ENCODE peak calls at places on chromosomes 16 and 17, in seven cellular contexts. One of them, this sample, is unnamed.

GRCh38 chr16:88922114-88922825 is 54.7 kb downstream of the CBFA2T3 start:
- DNase-seq in foreskin fibroblast: peak
- DNase-seq in BJ: no peak
- DNase-seq in Peyer's patch: peak
- DNase-seq in body of pancreas: peak
- DNase-seq in omental fat pad: peak
- DNase-seq in astrocyte of the spinal cord: peak
- DNase-seq in this sample: no peak

GRCh38 chr17:7971651-7972050 is 30.8 kb upstream of the GUCY2D start:
- DNase-seq in foreskin fibroblast: no peak
- DNase-seq in BJ: no peak
- DNase-seq in Peyer's patch: no peak
- DNase-seq in body of pancreas: no peak
- DNase-seq in omental fat pad: no peak
- DNase-seq in astrocyte of the spinal cord: no peak
- DNase-seq in this sample: no peak

GRCh38 chr17:1870592-1870991 is 40.8 kb downstream of the RPA1 start:
- DNase-seq in foreskin fibroblast: no peak
- DNase-seq in BJ: no peak
- DNase-seq in Peyer's patch: no peak
- DNase-seq in body of pancreas: no peak
- DNase-seq in omental fat pad: no peak
- DNase-seq in astrocyte of the spinal cord: no peak
- DNase-seq in this sample: no peak

GRCh38 chr17:21167303-21167702 is 40.5 kb downstream of the DHRS7B start:
- DNase-seq in foreskin fibroblast: peak
- DNase-seq in BJ: no peak
- DNase-seq in Peyer's patch: no peak
- DNase-seq in body of pancreas: no peak
- DNase-seq in omental fat pad: no peak
- DNase-seq in astrocyte of the spinal cord: no peak
- DNase-seq in this sample: no peak

GRCh38 chr17:61757168-61757567 is 106.2 kb downstream of the BRIP1 start:
- DNase-seq in foreskin fibroblast: no peak
- DNase-seq in BJ: no peak
- DNase-seq in Peyer's patch: no peak
- DNase-seq in body of pancreas: no peak
- DNase-seq in omental fat pad: no peak
- DNase-seq in astrocyte of the spinal cord: no peak
- DNase-seq in this sample: no peak

GRCh38 chr16:10949424-10949970 is 5.1 kb downstream of the CLEC16A start:
- DNase-seq in foreskin fibroblast: no peak
- DNase-seq in BJ: no peak
- DNase-seq in Peyer's patch: peak
- DNase-seq in body of pancreas: peak
- DNase-seq in omental fat pad: no peak
- DNase-seq in astrocyte of the spinal cord: peak
- DNase-seq in this sample: no peak

GRCh38 chr17:82664276-82664575 is 16.0 kb upstream of the WDR45B start:
- DNase-seq in foreskin fibroblast: no peak
- DNase-seq in BJ: no peak
- DNase-seq in Peyer's patch: no peak
- DNase-seq in body of pancreas: no peak
- DNase-seq in omental fat pad: no peak
- DNase-seq in astrocyte of the spinal cord: no peak
- DNase-seq in this sample: no peak

GRCh38 chr17:58381124-58381838 is 29.3 kb upstream of the SUPT4H1 start:
- DNase-seq in foreskin fibroblast: no peak
- DNase-seq in BJ: no peak
- DNase-seq in Peyer's patch: no peak
- DNase-seq in body of pancreas: peak
- DNase-seq in omental fat pad: no peak
- DNase-seq in astrocyte of the spinal cord: no peak
- DNase-seq in this sample: no peak

GRCh38 chr16:69595127-69596036 is 29.6 kb downstream of the NFAT5 start:
- DNase-seq in foreskin fibroblast: peak
- DNase-seq in BJ: no peak
- DNase-seq in Peyer's patch: no peak
- DNase-seq in body of pancreas: no peak
- DNase-seq in omental fat pad: no peak
- DNase-seq in astrocyte of the spinal cord: peak
- DNase-seq in this sample: peak

DNA sequence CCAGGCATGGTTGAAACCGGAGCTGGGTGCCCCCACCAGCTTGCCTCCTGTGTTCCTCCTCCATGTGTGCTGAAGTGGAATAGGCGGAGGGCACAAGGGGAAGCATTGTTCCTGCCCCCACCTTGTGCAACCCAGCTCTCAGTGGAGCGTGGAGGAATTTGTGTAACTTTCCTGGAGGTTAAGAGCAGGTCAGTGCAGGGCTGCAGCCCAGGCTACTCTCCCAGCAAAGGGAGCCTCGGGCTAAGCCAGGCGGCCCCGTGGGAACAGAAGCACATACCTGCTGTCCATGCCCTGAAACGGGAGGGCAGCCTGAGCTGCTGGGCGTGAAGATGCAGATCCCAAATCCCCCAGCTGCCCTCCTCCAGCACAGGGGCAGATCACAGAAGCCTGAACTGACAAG is 158.8 kb upstream of the LHX1 start:
- DNase-seq in foreskin fibroblast: no peak
- DNase-seq in BJ: no peak
- DNase-seq in Peyer's patch: no peak
- DNase-seq in body of pancreas: no peak
- DNase-seq in omental fat pad: no peak
- DNase-seq in astrocyte of the spinal cord: no peak
- DNase-seq in this sample: no peak
- TF ChIP-seq CTCF in foreskin fibroblast: no peak
- TF ChIP-seq CTCF in BJ: no peak
- TF ChIP-seq CTCF in Peyer's patch: no peak
- TF ChIP-seq CTCF in body of pancreas: no peak
- TF ChIP-seq CTCF in omental fat pad: no peak
- TF ChIP-seq CTCF in astrocyte of the spinal cord: no peak
- TF ChIP-seq CTCF in this sample: no peak

GRCh38 chr16:84618428-84619102 is 687 bp upstream of the COTL1 start:
- DNase-seq in foreskin fibroblast: peak
- DNase-seq in BJ: peak
- DNase-seq in Peyer's patch: no peak
- DNase-seq in body of pancreas: peak
- DNase-seq in omental fat pad: no peak
- DNase-seq in astrocyte of the spinal cord: peak
- DNase-seq in this sample: peak
- TF ChIP-seq CTCF in foreskin fibroblast: no peak
- TF ChIP-seq CTCF in BJ: peak
- TF ChIP-seq CTCF in Peyer's patch: no peak
- TF ChIP-seq CTCF in body of pancreas: peak
- TF ChIP-seq CTCF in omental fat pad: no peak
- TF ChIP-seq CTCF in astrocyte of the spinal cord: no peak
- TF ChIP-seq CTCF in this sample: peak

DNA sequence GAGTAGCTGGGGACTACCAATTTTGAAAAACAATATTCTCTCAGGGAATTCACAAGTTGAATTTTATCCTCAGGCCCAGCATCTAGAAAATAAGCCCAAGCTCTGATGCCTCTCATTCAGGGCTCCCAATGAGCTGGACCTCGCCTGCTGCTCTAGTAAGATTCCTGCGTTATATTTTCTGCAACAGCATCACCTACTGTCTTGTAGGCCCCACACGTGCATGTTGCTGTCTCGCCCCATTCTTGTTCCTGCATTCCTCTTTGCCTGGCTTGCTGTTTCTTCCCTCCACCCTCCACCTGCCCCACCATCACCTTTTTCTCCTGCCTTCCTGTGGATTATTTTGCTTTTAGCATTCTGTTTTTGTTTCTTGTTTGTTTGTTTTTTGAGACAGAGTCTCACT is 8.3 kb upstream of the ST6GALNAC2 start:
- DNase-seq in foreskin fibroblast: no peak
- DNase-seq in BJ: no peak
- DNase-seq in Peyer's patch: no peak
- DNase-seq in body of pancreas: no peak
- DNase-seq in omental fat pad: no peak
- DNase-seq in astrocyte of the spinal cord: no peak
- DNase-seq in this sample: no peak
- TF ChIP-seq CTCF in foreskin fibroblast: no peak
- TF ChIP-seq CTCF in BJ: no peak
- TF ChIP-seq CTCF in Peyer's patch: no peak
- TF ChIP-seq CTCF in body of pancreas: no peak
- TF ChIP-seq CTCF in omental fat pad: no peak
- TF ChIP-seq CTCF in astrocyte of the spinal cord: no peak
- TF ChIP-seq CTCF in this sample: no peak

GRCh38 chr17:49752508-49752907 is 11.4 kb downstream of the FAM117A start:
- DNase-seq in foreskin fibroblast: no peak
- DNase-seq in BJ: no peak
- DNase-seq in Peyer's patch: no peak
- DNase-seq in body of pancreas: no peak
- DNase-seq in omental fat pad: no peak
- DNase-seq in astrocyte of the spinal cord: no peak
- DNase-seq in this sample: no peak
- TF ChIP-seq CTCF in foreskin fibroblast: no peak
- TF ChIP-seq CTCF in BJ: no peak
- TF ChIP-seq CTCF in Peyer's patch: no peak
- TF ChIP-seq CTCF in body of pancreas: no peak
- TF ChIP-seq CTCF in omental fat pad: no peak
- TF ChIP-seq CTCF in astrocyte of the spinal cord: no peak
- TF ChIP-seq CTCF in this sample: no peak

DNA sequence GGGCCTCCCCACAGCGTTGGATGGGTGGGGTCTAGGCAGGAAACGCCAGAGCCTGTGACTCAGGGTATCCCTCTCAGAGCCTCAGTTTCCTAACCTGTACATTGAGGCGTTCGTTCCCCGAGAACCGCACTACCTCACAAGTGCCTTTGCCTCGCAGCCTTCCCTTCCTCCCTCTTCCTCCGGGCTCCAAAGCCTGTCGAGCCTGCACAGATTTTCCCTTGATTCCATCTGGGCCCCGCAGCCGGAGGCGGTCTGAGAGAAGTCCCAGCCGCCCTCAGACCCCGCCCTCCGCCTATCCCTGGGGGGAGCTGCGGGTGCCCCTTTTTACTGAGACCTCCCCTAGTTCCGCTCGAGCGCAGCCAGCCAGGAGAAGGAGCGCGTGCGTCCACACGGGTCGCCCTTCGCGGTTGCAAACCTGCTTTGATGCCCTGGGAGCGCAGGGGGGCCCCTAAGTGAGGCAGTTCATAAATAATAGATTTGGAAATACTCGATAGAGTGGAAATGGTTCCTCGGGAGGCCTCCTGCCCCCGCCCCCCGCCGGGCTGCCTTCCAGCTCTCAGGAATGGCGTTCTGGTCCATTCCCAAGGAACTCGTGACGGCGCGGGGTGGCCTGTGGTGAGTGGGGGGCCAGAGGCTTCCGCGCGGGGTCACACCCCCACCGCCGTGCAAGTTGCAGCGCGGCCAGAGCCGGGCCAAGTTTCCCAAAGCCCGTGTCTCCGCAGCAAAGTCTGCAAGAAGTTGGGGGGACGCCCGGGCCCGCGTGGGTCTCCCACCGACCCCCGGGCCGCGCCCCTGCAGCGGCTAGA is 672 bp downstream of the C16orf74 start:
- DNase-seq in foreskin fibroblast: peak
- DNase-seq in BJ: no peak
- DNase-seq in Peyer's patch: peak
- DNase-seq in body of pancreas: no peak
- DNase-seq in omental fat pad: no peak
- DNase-seq in astrocyte of the spinal cord: no peak
- DNase-seq in this sample: peak
- TF ChIP-seq CTCF in foreskin fibroblast: no peak
- TF ChIP-seq CTCF in BJ: peak
- TF ChIP-seq CTCF in Peyer's patch: no peak
- TF ChIP-seq CTCF in body of pancreas: no peak
- TF ChIP-seq CTCF in omental fat pad: no peak
- TF ChIP-seq CTCF in astrocyte of the spinal cord: no peak
- TF ChIP-seq CTCF in this sample: peak

GRCh38 chr16:2971134-2971984 is 2.2 kb downstream of the PAQR4 start:
- DNase-seq in foreskin fibroblast: no peak
- DNase-seq in BJ: no peak
- DNase-seq in Peyer's patch: no peak
- DNase-seq in body of pancreas: no peak
- DNase-seq in omental fat pad: no peak
- DNase-seq in astrocyte of the spinal cord: no peak
- DNase-seq in this sample: no peak

GRCh38 chr16:2970563-2970962 is 1.4 kb downstream of the PAQR4 start:
- DNase-seq in foreskin fibroblast: no peak
- DNase-seq in BJ: no peak
- DNase-seq in Peyer's patch: no peak
- DNase-seq in body of pancreas: no peak
- DNase-seq in omental fat pad: no peak
- DNase-seq in astrocyte of the spinal cord: no peak
- DNase-seq in this sample: no peak

GRCh38 chr16:2968368-2968737 is 795 bp upstream of the PAQR4 start:
- DNase-seq in foreskin fibroblast: no peak
- DNase-seq in BJ: no peak
- DNase-seq in Peyer's patch: peak
- DNase-seq in body of pancreas: no peak
- DNase-seq in omental fat pad: no peak
- DNase-seq in astrocyte of the spinal cord: no peak
- DNase-seq in this sample: no peak

GRCh38 chr16:2968738-2969544 is at the start of gene PAQR4:
- DNase-seq in foreskin fibroblast: peak
- DNase-seq in BJ: peak
- DNase-seq in Peyer's patch: peak
- DNase-seq in body of pancreas: peak
- DNase-seq in omental fat pad: peak
- DNase-seq in astrocyte of the spinal cord: peak
- DNase-seq in this sample: peak

DNA sequence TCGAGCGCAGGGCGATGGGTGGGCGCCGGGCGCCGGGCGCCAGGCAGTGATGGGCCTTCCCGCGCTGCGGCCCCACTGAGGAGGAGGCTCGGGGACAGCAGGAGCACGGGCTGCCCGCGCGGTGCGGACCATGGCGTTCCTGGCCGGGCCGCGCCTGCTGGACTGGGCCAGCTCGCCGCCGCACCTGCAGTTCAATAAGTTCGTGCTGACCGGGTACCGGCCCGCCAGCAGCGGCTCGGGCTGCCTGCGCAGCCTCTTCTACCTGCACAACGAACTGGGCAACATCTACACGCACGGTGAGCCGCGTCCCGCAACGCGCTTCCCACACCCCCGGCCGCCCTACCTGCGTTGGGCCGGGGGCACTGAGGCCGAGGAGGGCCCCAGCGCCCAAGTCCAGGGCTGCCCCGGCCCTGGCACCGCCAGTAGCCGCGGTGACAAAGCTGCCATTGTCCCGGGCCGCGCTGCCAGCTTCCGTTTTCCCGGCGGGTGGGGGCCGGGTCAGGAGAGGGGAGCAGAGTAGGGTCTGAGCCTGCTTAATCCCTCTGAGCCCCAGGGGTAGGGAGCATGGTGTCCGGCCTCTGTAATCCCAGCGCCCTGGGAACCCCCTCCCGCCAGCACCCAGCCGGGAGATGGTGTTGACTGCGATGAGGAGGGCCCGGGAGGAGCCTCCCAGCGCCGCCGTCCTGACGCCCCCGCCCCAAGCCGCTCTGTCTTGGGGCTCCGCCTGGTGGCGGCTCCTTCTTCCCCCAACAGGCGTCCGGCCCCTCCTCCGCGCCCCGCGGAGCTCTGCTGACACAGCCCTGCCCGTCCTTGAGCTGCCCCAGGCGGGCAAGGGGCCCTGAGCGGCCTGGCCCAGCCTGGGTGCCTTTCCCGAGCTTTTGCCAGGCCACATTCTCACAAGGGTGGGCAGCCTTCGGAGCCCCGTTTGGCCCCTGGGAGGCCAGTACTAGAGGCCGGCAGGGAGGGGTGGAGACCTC is 685 bp downstream of the PAQR4 start:
- DNase-seq in foreskin fibroblast: peak
- DNase-seq in BJ: no peak
- DNase-seq in Peyer's patch: peak
- DNase-seq in body of pancreas: peak
- DNase-seq in omental fat pad: no peak
- DNase-seq in astrocyte of the spinal cord: peak
- DNase-seq in this sample: peak
- TF ChIP-seq CTCF in foreskin fibroblast: peak
- TF ChIP-seq CTCF in BJ: peak
- TF ChIP-seq CTCF in Peyer's patch: peak
- TF ChIP-seq CTCF in body of pancreas: peak
- TF ChIP-seq CTCF in omental fat pad: no peak
- TF ChIP-seq CTCF in astrocyte of the spinal cord: peak
- TF ChIP-seq CTCF in this sample: peak

GRCh38 chr17:14784997-14785696 is 480.0 kb downstream of the PMP22 start:
- DNase-seq in foreskin fibroblast: no peak
- DNase-seq in BJ: no peak
- DNase-seq in Peyer's patch: no peak
- DNase-seq in body of pancreas: no peak
- DNase-seq in omental fat pad: no peak
- DNase-seq in astrocyte of the spinal cord: no peak
- DNase-seq in this sample: no peak
- TF ChIP-seq CTCF in foreskin fibroblast: no peak
- TF ChIP-seq CTCF in BJ: no peak
- TF ChIP-seq CTCF in Peyer's patch: no peak
- TF ChIP-seq CTCF in body of pancreas: no peak
- TF ChIP-seq CTCF in omental fat pad: no peak
- TF ChIP-seq CTCF in astrocyte of the spinal cord: no peak
- TF ChIP-seq CTCF in this sample: no peak